ENCODE peak calls at places on chromosomes 13 and 19, in seven cellular contexts. S is HCT116; Q is activated naive CD8-positive, alpha-beta T cell treated with anti-CD3 and anti-CD28 coated beads, Interleukin-2, amount 50 U/mL, for 24 hours; T is ovary; I is activated naive CD4-positive, alpha-beta T cell treated with anti-CD3 and anti-CD28 coated beads for 36 hours; D is stimulated activated CD4-positive, alpha-beta T cell treated with anti-CD3 and anti-CD28 coated beads, Interleukin-1b, Interleukin-23, amount 100 ng/mL, for 24 hours; E is NCI-H2171 treated with DMSO at 0.1 percent for 48 hours. Z is an unnamed sample.

GRCh38 chr13:24737042-24737441 is 26.9 kb upstream of the RNF17 start:
- DNase-seq in S (no peak), Q (no peak), T (no peak), I (no peak), D (no peak), E (no peak), Z (no peak)

GRCh38 chr19:2040647-2041435 is 10.2 kb downstream of the MKNK2 start:
- DNase-seq in S (no peak), Q (no peak), T (peak), I (no peak), D (no peak), E (no peak), Z (no peak)

GRCh38 chr13:27183561-27184147 is 12.0 kb upstream of the USP12 start:
- DNase-seq in S (no peak), Q (no peak), T (no peak), I (no peak), D (no peak), E (no peak), Z (no peak)

GRCh38 chr13:52048516-52048915 is 24.0 kb downstream of the UTP14C start:
- DNase-seq in S (no peak), Q (no peak), T (no peak), I (no peak), D (no peak), E (no peak), Z (no peak)

GRCh38 chr19:5352229-5352763 is 11.7 kb upstream of the PTPRS start:
- DNase-seq in S (peak), Q (no peak), T (no peak), I (no peak), D (no peak), E (no peak), Z (no peak)

GRCh38 chr19:38001158-38001781 is 94.3 kb downstream of the SIPA1L3 start:
- DNase-seq in S (no peak), Q (no peak), T (no peak), I (no peak), D (no peak), E (no peak), Z (no peak)

GRCh38 chr19:48804496-48804895 is 6.3 kb downstream of the BCAT2 start:
- DNase-seq in S (no peak), Q (no peak), T (no peak), I (no peak), D (no peak), E (no peak), Z (no peak)

GRCh38 chr19:6667114-6667627 is 2.8 kb downstream of the TNFSF14 start:
- DNase-seq in S (no peak), Q (no peak), T (no peak), I (no peak), D (no peak), E (no peak), Z (no peak)

GRCh38 chr13:24301911-24302310 is 7.5 kb upstream of the C1QTNF9 start:
- DNase-seq in S (no peak), Q (no peak), T (no peak), I (no peak), D (no peak), E (no peak), Z (no peak)

GRCh38 chr13:38395505-38395803 is 45.8 kb downstream of the UFM1 start:
- DNase-seq in S (no peak), Q (no peak), T (no peak), I (no peak), D (no peak), E (no peak), Z (no peak)

GRCh38 chr19:27780367-27781065 is 1432.4 kb downstream of the UQCRFS1 start:
- DNase-seq in S (no peak), Q (no peak), T (no peak), I (no peak), D (no peak), E (no peak), Z (no peak)

GRCh38 chr13:40172149-40172591 is 494.3 kb downstream of the FOXO1 start:
- DNase-seq in S (no peak), Q (no peak), T (no peak), I (no peak), D (no peak), E (peak), Z (no peak)

GRCh38 chr13:36163809-36164308 is 32.7 kb upstream of the DCLK1 start:
- DNase-seq in S (no peak), Q (no peak), T (peak), I (no peak), D (no peak), E (peak), Z (no peak)